ENCODE peak calls at places on chromosomes 2 and 18, in six cellular contexts. One of them, this sample, is unnamed.
A peak's percentile ranks its signal among the peaks of the same experiment; 100 is the strongest.

GRCh38 chr18:38909972-38910371 is 1344.4 kb upstream of the CELF4 start:
- DNase-seq in ureter: no peak
- DNase-seq in G401: no peak
- DNase-seq in left ventricle myocardium superior: no peak
- DNase-seq in NCI-H1105: no peak
- DNase-seq in activated CD8-positive, alpha-beta memory T cell treated with anti-CD3 and anti-CD28 coated beads for 1 hour: no peak
- DNase-seq in this sample: no peak

GRCh38 chr18:44786697-44787096 is 106.0 kb downstream of the SETBP1 start:
- DNase-seq in ureter: no peak
- DNase-seq in NCI-H1105: no peak
- DNase-seq in G401: no peak
- DNase-seq in left ventricle myocardium superior: no peak
- DNase-seq in activated CD8-positive, alpha-beta memory T cell treated with anti-CD3 and anti-CD28 coated beads for 1 hour: no peak
- DNase-seq in this sample: no peak

GRCh38 chr2:33275689-33276444 is 200.6 kb upstream of the RASGRP3 start:
- DNase-seq in NCI-H1105: no peak
- DNase-seq in G401: no peak
- DNase-seq in left ventricle myocardium superior: no peak
- DNase-seq in activated CD8-positive, alpha-beta memory T cell treated with anti-CD3 and anti-CD28 coated beads for 1 hour: peak; percentile 3
- DNase-seq in ureter: no peak
- DNase-seq in this sample: no peak

GRCh38 chr2:162072181-162072702 is 1.8 kb downstream of the DPP4 start:
- DNase-seq in ureter: no peak
- DNase-seq in G401: no peak
- DNase-seq in NCI-H1105: no peak
- DNase-seq in activated CD8-positive, alpha-beta memory T cell treated with anti-CD3 and anti-CD28 coated beads for 1 hour: no peak
- DNase-seq in left ventricle myocardium superior: no peak
- DNase-seq in this sample: no peak

GRCh38 chr2:105875241-105875640 is 130.5 kb downstream of the NCK2 start:
- DNase-seq in G401: no peak
- DNase-seq in left ventricle myocardium superior: no peak
- DNase-seq in NCI-H1105: no peak
- DNase-seq in ureter: no peak
- DNase-seq in activated CD8-positive, alpha-beta memory T cell treated with anti-CD3 and anti-CD28 coated beads for 1 hour: no peak
- DNase-seq in this sample: no peak

GRCh38 chr2:199907008-199907714 is 3.9 kb upstream of the C2orf69 start:
- DNase-seq in NCI-H1105: no peak
- DNase-seq in left ventricle myocardium superior: no peak
- DNase-seq in ureter: no peak
- DNase-seq in G401: no peak
- DNase-seq in activated CD8-positive, alpha-beta memory T cell treated with anti-CD3 and anti-CD28 coated beads for 1 hour: no peak
- DNase-seq in this sample: no peak

GRCh38 chr18:45571714-45572113 is 43.6 kb upstream of the SLC14A2 start:
- DNase-seq in NCI-H1105: no peak
- DNase-seq in ureter: no peak
- DNase-seq in left ventricle myocardium superior: no peak
- DNase-seq in activated CD8-positive, alpha-beta memory T cell treated with anti-CD3 and anti-CD28 coated beads for 1 hour: no peak
- DNase-seq in G401: no peak
- DNase-seq in this sample: no peak

GRCh38 chr2:74223941-74224770 is 25.7 kb downstream of the MTHFD2 start:
- DNase-seq in G401: no peak
- DNase-seq in ureter: no peak
- DNase-seq in NCI-H1105: no peak
- DNase-seq in left ventricle myocardium superior: no peak
- DNase-seq in activated CD8-positive, alpha-beta memory T cell treated with anti-CD3 and anti-CD28 coated beads for 1 hour: no peak
- DNase-seq in this sample: no peak

GRCh38 chr2:9998916-9999654 is 44.3 kb upstream of the KLF11 start:
- DNase-seq in activated CD8-positive, alpha-beta memory T cell treated with anti-CD3 and anti-CD28 coated beads for 1 hour: no peak
- DNase-seq in G401: no peak
- DNase-seq in NCI-H1105: no peak
- DNase-seq in left ventricle myocardium superior: no peak
- DNase-seq in ureter: no peak
- DNase-seq in this sample: no peak

GRCh38 chr2:208062113-208062512 is 36.8 kb upstream of the PLEKHM3 start:
- DNase-seq in ureter: no peak
- DNase-seq in left ventricle myocardium superior: no peak
- DNase-seq in activated CD8-positive, alpha-beta memory T cell treated with anti-CD3 and anti-CD28 coated beads for 1 hour: no peak
- DNase-seq in NCI-H1105: no peak
- DNase-seq in G401: peak; percentile 44
- DNase-seq in this sample: no peak

GRCh38 chr2:168336786-168337388 is 89.5 kb upstream of the STK39 start:
- DNase-seq in NCI-H1105: no peak
- DNase-seq in G401: peak; percentile 31
- DNase-seq in activated CD8-positive, alpha-beta memory T cell treated with anti-CD3 and anti-CD28 coated beads for 1 hour: peak; percentile 8
- DNase-seq in left ventricle myocardium superior: peak; percentile 37
- DNase-seq in ureter: peak; percentile 69
- DNase-seq in this sample: no peak

GRCh38 chr2:9021563-9022211 is 18.2 kb upstream of the MBOAT2 start:
- DNase-seq in NCI-H1105: no peak
- DNase-seq in activated CD8-positive, alpha-beta memory T cell treated with anti-CD3 and anti-CD28 coated beads for 1 hour: no peak
- DNase-seq in left ventricle myocardium superior: no peak
- DNase-seq in G401: no peak
- DNase-seq in ureter: no peak
- DNase-seq in this sample: no peak

GRCh38 chr2:235495373-235496238 is 1.8 kb downstream of the AGAP1 start:
- DNase-seq in G401: peak; percentile 45
- DNase-seq in NCI-H1105: no peak
- DNase-seq in left ventricle myocardium superior: no peak
- DNase-seq in activated CD8-positive, alpha-beta memory T cell treated with anti-CD3 and anti-CD28 coated beads for 1 hour: no peak
- DNase-seq in ureter: no peak
- DNase-seq in this sample: peak; percentile 35

GRCh38 chr2:1051075-1051474 is 100.4 kb downstream of the SNTG2 start:
- DNase-seq in left ventricle myocardium superior: no peak
- DNase-seq in G401: no peak
- DNase-seq in activated CD8-positive, alpha-beta memory T cell treated with anti-CD3 and anti-CD28 coated beads for 1 hour: no peak
- DNase-seq in NCI-H1105: no peak
- DNase-seq in ureter: no peak
- DNase-seq in this sample: no peak

GRCh38 chr2:102439065-102439695 is 16.2 kb downstream of the IL18RAP start:
- DNase-seq in left ventricle myocardium superior: no peak
- DNase-seq in G401: no peak
- DNase-seq in ureter: no peak
- DNase-seq in activated CD8-positive, alpha-beta memory T cell treated with anti-CD3 and anti-CD28 coated beads for 1 hour: no peak
- DNase-seq in NCI-H1105: no peak
- DNase-seq in this sample: no peak

GRCh38 chr2:105455488-105455991 is 56.7 kb upstream of the FHL2 start:
- DNase-seq in left ventricle myocardium superior: no peak
- DNase-seq in G401: no peak
- DNase-seq in NCI-H1105: peak; percentile 11
- DNase-seq in ureter: peak; percentile 80
- DNase-seq in activated CD8-positive, alpha-beta memory T cell treated with anti-CD3 and anti-CD28 coated beads for 1 hour: no peak
- DNase-seq in this sample: no peak

GRCh38 chr2:114714316-114714715 is 271.9 kb downstream of the DPP10 start:
- DNase-seq in ureter: no peak
- DNase-seq in NCI-H1105: no peak
- DNase-seq in left ventricle myocardium superior: no peak
- DNase-seq in activated CD8-positive, alpha-beta memory T cell treated with anti-CD3 and anti-CD28 coated beads for 1 hour: no peak
- DNase-seq in G401: no peak
- DNase-seq in this sample: no peak

GRCh38 chr18:67875936-67876335 is 359.4 kb upstream of the DSEL start:
- DNase-seq in ureter: no peak
- DNase-seq in activated CD8-positive, alpha-beta memory T cell treated with anti-CD3 and anti-CD28 coated beads for 1 hour: no peak
- DNase-seq in NCI-H1105: no peak
- DNase-seq in G401: no peak
- DNase-seq in left ventricle myocardium superior: no peak
- DNase-seq in this sample: no peak

GRCh38 chr2:96409543-96410184 is 74.1 kb downstream of the NCAPH start:
- DNase-seq in activated CD8-positive, alpha-beta memory T cell treated with anti-CD3 and anti-CD28 coated beads for 1 hour: no peak
- DNase-seq in ureter: peak; percentile 44
- DNase-seq in NCI-H1105: peak; percentile 70
- DNase-seq in G401: peak; percentile 60
- DNase-seq in left ventricle myocardium superior: peak; percentile 66
- DNase-seq in this sample: peak; percentile 30

GRCh38 chr2:53672881-53673522 is 94.6 kb upstream of the CHAC2 start:
- DNase-seq in G401: no peak
- DNase-seq in left ventricle myocardium superior: no peak
- DNase-seq in NCI-H1105: no peak
- DNase-seq in activated CD8-positive, alpha-beta memory T cell treated with anti-CD3 and anti-CD28 coated beads for 1 hour: no peak
- DNase-seq in ureter: no peak
- DNase-seq in this sample: no peak

GRCh38 chr2:36322108-36322507 is 33.5 kb upstream of the CRIM1 start:
- DNase-seq in G401: peak; percentile 35
- DNase-seq in left ventricle myocardium superior: no peak
- DNase-seq in ureter: no peak
- DNase-seq in NCI-H1105: no peak
- DNase-seq in activated CD8-positive, alpha-beta memory T cell treated with anti-CD3 and anti-CD28 coated beads for 1 hour: no peak
- DNase-seq in this sample: no peak

GRCh38 chr18:8708670-8709069 is 3.3 kb downstream of the MTCL1 start:
- DNase-seq in G401: peak; percentile 67
- DNase-seq in NCI-H1105: no peak
- DNase-seq in activated CD8-positive, alpha-beta memory T cell treated with anti-CD3 and anti-CD28 coated beads for 1 hour: no peak
- DNase-seq in ureter: no peak
- DNase-seq in left ventricle myocardium superior: no peak
- DNase-seq in this sample: no peak

GRCh38 chr2:189370719-189371118 is 70.6 kb upstream of the WDR75 start:
- DNase-seq in left ventricle myocardium superior: no peak
- DNase-seq in G401: no peak
- DNase-seq in NCI-H1105: no peak
- DNase-seq in activated CD8-positive, alpha-beta memory T cell treated with anti-CD3 and anti-CD28 coated beads for 1 hour: no peak
- DNase-seq in ureter: no peak
- DNase-seq in this sample: no peak

GRCh38 chr2:121634354-121635307 is 14.6 kb downstream of the CLASP1 start:
- DNase-seq in activated CD8-positive, alpha-beta memory T cell treated with anti-CD3 and anti-CD28 coated beads for 1 hour: no peak
- DNase-seq in ureter: no peak
- DNase-seq in left ventricle myocardium superior: no peak
- DNase-seq in G401: no peak
- DNase-seq in NCI-H1105: no peak
- DNase-seq in this sample: no peak

GRCh38 chr18:75421656-75422055 is 5.8 kb downstream of the SMIM21 start:
- DNase-seq in ureter: no peak
- DNase-seq in activated CD8-positive, alpha-beta memory T cell treated with anti-CD3 and anti-CD28 coated beads for 1 hour: no peak
- DNase-seq in G401: no peak
- DNase-seq in left ventricle myocardium superior: no peak
- DNase-seq in NCI-H1105: no peak
- DNase-seq in this sample: no peak

GRCh38 chr18:3725100-3725499 is 275.1 kb downstream of the TGIF1 start:
- DNase-seq in activated CD8-positive, alpha-beta memory T cell treated with anti-CD3 and anti-CD28 coated beads for 1 hour: no peak
- DNase-seq in left ventricle myocardium superior: no peak
- DNase-seq in NCI-H1105: no peak
- DNase-seq in ureter: no peak
- DNase-seq in G401: no peak
- DNase-seq in this sample: no peak

GRCh38 chr2:71472019-71472418 is 18.7 kb downstream of the DYSF start:
- DNase-seq in left ventricle myocardium superior: no peak
- DNase-seq in G401: no peak
- DNase-seq in activated CD8-positive, alpha-beta memory T cell treated with anti-CD3 and anti-CD28 coated beads for 1 hour: no peak
- DNase-seq in NCI-H1105: no peak
- DNase-seq in ureter: no peak
- DNase-seq in this sample: no peak

GRCh38 chr2:16656784-16657391 is 8.7 kb downstream of the CYRIA start:
- DNase-seq in G401: peak; percentile 29
- DNase-seq in left ventricle myocardium superior: peak; percentile 38
- DNase-seq in NCI-H1105: no peak
- DNase-seq in activated CD8-positive, alpha-beta memory T cell treated with anti-CD3 and anti-CD28 coated beads for 1 hour: no peak
- DNase-seq in ureter: no peak
- DNase-seq in this sample: no peak

GRCh38 chr18:68983126-68983525 is 185.2 kb downstream of the CCDC102B start:
- DNase-seq in G401: no peak
- DNase-seq in ureter: no peak
- DNase-seq in activated CD8-positive, alpha-beta memory T cell treated with anti-CD3 and anti-CD28 coated beads for 1 hour: no peak
- DNase-seq in left ventricle myocardium superior: no peak
- DNase-seq in NCI-H1105: no peak
- DNase-seq in this sample: no peak

GRCh38 chr2:157572725-157573124 is 55.9 kb downstream of the ACVR1C start:
- DNase-seq in NCI-H1105: no peak
- DNase-seq in activated CD8-positive, alpha-beta memory T cell treated with anti-CD3 and anti-CD28 coated beads for 1 hour: no peak
- DNase-seq in ureter: no peak
- DNase-seq in left ventricle myocardium superior: no peak
- DNase-seq in G401: no peak
- DNase-seq in this sample: no peak